ENCODE peak calls at places on chromosomes 5 and 9, in eight cellular contexts. U, P, D, M, I, Z, G and K are unnamed samples.

GRCh38 chr9:16368425-16369087 is 501.9 kb downstream of the BNC2 start:
- DNase-seq in D (no peak), P (no peak), G (no peak), I (no peak), M (no peak), U (no peak), Z (no peak), K (no peak)

GRCh38 chr9:123522921-123523320 is 166.9 kb downstream of the CRB2 start:
- DNase-seq in Z (no peak), P (no peak), I (no peak), G (no peak), M (no peak), U (no peak), D (no peak), K (no peak)

GRCh38 chr9:136840877-136841645 is 1.2 kb upstream of the AJM1 start:
- DNase-seq in D (no peak), G (peak; percentile 86), U (no peak), P (peak; percentile 89), M (no peak), Z (no peak), I (no peak), K (peak; percentile 85)

GRCh38 chr5:124477002-124477546 is 269.4 kb downstream of the ZNF608 start:
- DNase-seq in M (no peak), Z (no peak), U (no peak), G (no peak), I (no peak), D (no peak), P (no peak), K (no peak)

GRCh38 chr5:148428825-148429224 is 45.1 kb downstream of the FBXO38 start:
- DNase-seq in U (no peak), G (no peak), Z (no peak), M (no peak), P (no peak), I (no peak), D (no peak), K (no peak)

GRCh38 chr5:126521130-126521529 is 73.9 kb downstream of the ALDH7A1 start:
- DNase-seq in U (no peak), P (no peak), G (peak; percentile 22), M (no peak), I (no peak), Z (no peak), D (no peak), K (peak; percentile 36)

GRCh38 chr5:161278739-161279660 is 267.5 kb downstream of the GABRB2 start:
- DNase-seq in I (no peak), G (no peak), D (no peak), M (no peak), Z (no peak), P (no peak), U (no peak), K (no peak)

GRCh38 chr5:163790497-163790896 is 285.1 kb downstream of the MAT2B start:
- DNase-seq in Z (no peak), G (no peak), D (no peak), P (no peak), M (no peak), I (no peak), U (no peak), K (no peak)

GRCh38 chr9:14961372-14962068 is 51.3 kb upstream of the FREM1 start:
- DNase-seq in D (no peak), P (no peak), G (peak; percentile 47), Z (no peak), M (no peak), U (no peak), I (no peak), K (peak; percentile 8)

DNA sequence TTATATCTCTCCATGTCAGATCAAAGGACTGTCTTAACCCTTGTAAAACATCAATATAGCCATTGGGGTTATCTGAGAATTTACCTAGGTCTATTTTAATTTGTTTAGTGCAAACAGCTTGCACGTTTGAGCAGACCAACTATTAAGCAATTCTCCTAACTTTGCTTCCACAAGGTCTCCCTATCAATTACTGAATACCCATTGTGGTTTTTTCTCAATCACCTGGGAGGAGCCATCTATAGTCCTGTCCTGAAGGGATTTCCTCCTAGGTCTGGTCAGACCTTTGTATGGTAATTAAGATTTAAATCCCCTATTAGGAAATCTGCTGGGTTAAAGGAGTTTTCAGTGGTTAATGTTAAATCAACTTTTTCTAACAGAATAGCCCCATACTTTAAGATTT is 48.9 kb upstream of the S1PR3 start:
- DNase-seq in D (no peak), I (no peak), M (no peak), Z (no peak), U (no peak), G (no peak), P (no peak), K (no peak)
- H3K27ac ChIP-seq in D (no peak overlapping the region), I (no peak overlapping the region), M (no peak overlapping the region), Z (no peak overlapping the region), U (no peak overlapping the region), G (no peak overlapping the region), P (no peak overlapping the region), K (no peak overlapping the region)

GRCh38 chr5:66617223-66617861 is 21.1 kb downstream of the MAST4 start:
- DNase-seq in Z (no peak), D (no peak), G (no peak), P (no peak), I (peak; percentile 43), M (no peak), U (no peak), K (no peak)

GRCh38 chr5:66617991-66618768 is 22.0 kb downstream of the MAST4 start:
- DNase-seq in D (no peak), M (no peak), U (no peak), P (no peak), G (no peak), I (no peak), Z (no peak), K (no peak)

GRCh38 chr5:66616495-66617222 is 20.5 kb downstream of the MAST4 start:
- DNase-seq in I (no peak), D (no peak), Z (no peak), U (no peak), G (no peak), P (no peak), M (no peak), K (no peak)

GRCh38 chr5:66621146-66621545 is 25.0 kb downstream of the MAST4 start:
- DNase-seq in P (no peak), I (no peak), Z (no peak), D (no peak), U (no peak), G (no peak), M (no peak), K (no peak)

GRCh38 chr5:66620711-66621110 is 24.5 kb downstream of the MAST4 start:
- DNase-seq in I (peak; percentile 57), Z (no peak), U (no peak), D (no peak), G (no peak), M (no peak), P (no peak), K (no peak)
- H3K4me1 ChIP-seq in I (peaks cover 34% of the 10 kb centered on the region), Z (no peaks in the 10 kb centered on the region), U (peaks cover 6% of the 10 kb centered on the region), D (no peaks in the 10 kb centered on the region), G (no peaks in the 10 kb centered on the region), M (no peaks in the 10 kb centered on the region), P (peaks cover 18% of the 10 kb centered on the region), K (no peaks in the 10 kb centered on the region)

GRCh38 chr5:140674211-140674610 is 835 bp upstream of the DND1 start:
- DNase-seq in M (no peak), Z (no peak), P (no peak), D (no peak), I (no peak), G (no peak), U (no peak), K (no peak)

GRCh38 chr5:140672455-140673186 is 755 bp downstream of the DND1 start:
- DNase-seq in U (no peak), M (no peak), P (no peak), I (no peak), G (no peak), D (no peak), Z (no peak), K (no peak)

GRCh38 chr5:140671472-140672210 is 1.7 kb downstream of the DND1 start:
- DNase-seq in U (no peak), G (no peak), I (no peak), Z (no peak), P (no peak), M (no peak), D (no peak), K (no peak)

GRCh38 chr5:140673187-140673976 is at the start of gene DND1:
- DNase-seq in P (peak; percentile 51), Z (no peak), U (no peak), D (no peak), G (no peak), M (no peak), I (no peak), K (no peak)

GRCh38 chr5:140674629-140675028 is 1.3 kb upstream of the DND1 start:
- DNase-seq in U (no peak), D (no peak), G (no peak), Z (no peak), P (no peak), M (no peak), I (no peak), K (no peak)
- H3K36me3 ChIP-seq in U (peaks cover 88% of the 10 kb centered on the region), D (peaks cover 70% of the 10 kb centered on the region), G (peaks cover under 1% of the 10 kb centered on the region), Z (peaks cover 25% of the 10 kb centered on the region), P (no peaks in the 10 kb centered on the region), M (peaks cover 33% of the 10 kb centered on the region), I (peaks cover 4% of the 10 kb centered on the region), K (peaks cover 64% of the 10 kb centered on the region)

GRCh38 chr5:1116109-1116735 is 4.4 kb upstream of the SLC12A7 start:
- DNase-seq in D (no peak), M (no peak), I (no peak), Z (no peak), U (no peak), G (no peak), P (no peak), K (no peak)
- H3K27ac ChIP-seq in D (no peak overlapping the region), M (no peak overlapping the region), I (no peak overlapping the region), Z (no peak overlapping the region), U (no peak overlapping the region), G (no peak overlapping the region), P (no peak overlapping the region), K (no peak overlapping the region)

GRCh38 chr9:129889936-129890717 is 54.9 kb downstream of the USP20 start:
- DNase-seq in Z (peak; percentile 57), I (no peak), G (peak; percentile 38), M (no peak), P (no peak), U (peak; percentile 34), D (peak; percentile 49), K (no peak)
- H3K4me1 ChIP-seq in Z (peaks cover 57% of the 10 kb centered on the region), I (peaks cover 49% of the 10 kb centered on the region), G (peaks cover 8% of the 10 kb centered on the region), M (peaks cover 15% of the 10 kb centered on the region), P (peaks cover 9% of the 10 kb centered on the region), U (peaks cover 15% of the 10 kb centered on the region), D (peaks cover 97% of the 10 kb centered on the region), K (peaks cover 13% of the 10 kb centered on the region)